ENCODE peak calls at places on chromosomes 1 and 21, in six cellular contexts. D is body of pancreas, X is endothelial cell of umbilical vein, E is Peyer's patch, M is A549, G is breast epithelium. V is an unnamed sample.

GRCh38 chr1:225917536-225917935 is 6.5 kb downstream of the PYCR2 start:
- DNase-seq in D (no peak), X (no peak), E (no peak), M (no peak), G (no peak), V (no peak)

GRCh38 chr1:95049935-95050334 is 22.8 kb downstream of the ALG14 start:
- DNase-seq in D (no peak), X (no peak), E (no peak), M (no peak), G (no peak), V (no peak)

GRCh38 chr1:241736387-241736786 is 84.3 kb downstream of the WDR64 start:
- DNase-seq in D (no peak), X (no peak), E (no peak), M (no peak), G (no peak), V (no peak)

GRCh38 chr1:116433283-116434257 is 60.5 kb downstream of the ATP1A1 start:
- DNase-seq in D (peak), X (no peak), E (peak), M (no peak), G (peak), V (no peak)

GRCh38 chr21:37532868-37533780 is 166.6 kb downstream of the DYRK1A start:
- DNase-seq in D (peak), X (no peak), E (no peak), M (peak), G (no peak), V (no peak)

GRCh38 chr1:171613282-171613681 is 8.8 kb upstream of the MYOCOS start:
- DNase-seq in D (no peak), X (no peak), E (no peak), M (no peak), G (no peak), V (no peak)

GRCh38 chr1:198726455-198726854 is 87.6 kb downstream of the PTPRC start:
- DNase-seq in D (no peak), X (peak), E (no peak), M (no peak), G (no peak), V (no peak)

GRCh38 chr1:41789616-41790330 is 128.9 kb downstream of the HIVEP3 start:
- DNase-seq in D (no peak), X (no peak), E (no peak), M (no peak), G (no peak), V (no peak)

GRCh38 chr1:15574741-15575140 is 10.1 kb downstream of the AGMAT start:
- DNase-seq in D (no peak), X (no peak), E (no peak), M (no peak), G (no peak), V (no peak)

GRCh38 chr1:8374812-8375211 is 56.9 kb downstream of the SLC45A1 start:
- DNase-seq in D (peak), X (peak), E (no peak), M (peak), G (no peak), V (no peak)

GRCh38 chr1:158203693-158204457 is 23.2 kb downstream of the CD1D start:
- DNase-seq in D (no peak), X (peak), E (no peak), M (peak), G (no peak), V (no peak)

GRCh38 chr1:85494074-85494956 is 29.4 kb upstream of the DDAH1 start:
- DNase-seq in D (no peak), X (no peak), E (no peak), M (no peak), G (no peak), V (no peak)

GRCh38 chr1:214165850-214166374 is 115.0 kb upstream of the SMYD2 start:
- DNase-seq in D (no peak), X (no peak), E (no peak), M (no peak), G (no peak), V (no peak)

GRCh38 chr1:56872597-56872996 is 18.0 kb downstream of the C8A start:
- DNase-seq in D (no peak), X (no peak), E (no peak), M (no peak), G (no peak), V (no peak)

GRCh38 chr1:24364605-24364974 is 45.4 kb downstream of the GRHL3 start:
- DNase-seq in D (no peak), X (no peak), E (peak), M (no peak), G (no peak), V (no peak)

GRCh38 chr1:184387871-184388670 is 1.2 kb downstream of the C1orf21 start:
- DNase-seq in D (peak), X (peak), E (peak), M (no peak), G (peak), V (peak)

GRCh38 chr1:230808268-230808872 is 60.0 kb downstream of the C1orf198 start:
- DNase-seq in D (no peak), X (no peak), E (no peak), M (no peak), G (no peak), V (peak)

GRCh38 chr1:220843481-220844011 is 35.7 kb upstream of the HLX start:
- DNase-seq in D (peak), X (peak), E (no peak), M (no peak), G (no peak), V (no peak)

GRCh38 chr1:167821969-167822685 is 91.8 kb downstream of the ADCY10 start:
- DNase-seq in D (no peak), X (no peak), E (no peak), M (no peak), G (no peak), V (no peak)

GRCh38 chr1:117976381-117976780 is 46.8 kb downstream of the WDR3 start:
- DNase-seq in D (no peak), X (no peak), E (no peak), M (no peak), G (no peak), V (no peak)

GRCh38 chr21:20739421-20739820 is 258.8 kb upstream of the NCAM2 start:
- DNase-seq in D (no peak), X (no peak), E (no peak), M (no peak), G (no peak), V (no peak)

GRCh38 chr1:67759692-67760029 is 73.6 kb downstream of the GNG12 start:
- DNase-seq in D (no peak), X (no peak), E (no peak), M (no peak), G (no peak), V (no peak)

GRCh38 chr1:74583365-74583764 is 71.0 kb upstream of the LRRC53 start:
- DNase-seq in D (no peak), X (no peak), E (no peak), M (no peak), G (no peak), V (no peak)

GRCh38 chr1:231856894-231857293 is 230.3 kb downstream of the DISC1 start:
- DNase-seq in D (peak), X (no peak), E (no peak), M (no peak), G (no peak), V (no peak)

GRCh38 chr21:18335651-18336050 is 67.9 kb downstream of the TMPRSS15 start:
- DNase-seq in D (no peak), X (no peak), E (no peak), M (no peak), G (no peak), V (no peak)

GRCh38 chr1:24252185-24252584 is 65.1 kb upstream of the IFNLR1 start:
- DNase-seq in D (no peak), X (no peak), E (no peak), M (no peak), G (no peak), V (peak)

GRCh38 chr1:160670701-160671100 is 23.9 kb upstream of the SLAMF1 start:
- DNase-seq in D (no peak), X (no peak), E (no peak), M (no peak), G (no peak), V (no peak)

GRCh38 chr1:168845083-168845650 is 116.2 kb upstream of the DPT start:
- DNase-seq in D (no peak), X (no peak), E (no peak), M (no peak), G (no peak), V (no peak)

GRCh38 chr21:31235671-31236450 is 108.2 kb downstream of the TIAM1 start:
- DNase-seq in D (no peak), X (no peak), E (no peak), M (no peak), G (no peak), V (no peak)

GRCh38 chr1:202802998-202803932 is 5.0 kb downstream of the KDM5B start:
- DNase-seq in D (no peak), X (peak), E (no peak), M (no peak), G (no peak), V (peak)

GRCh38 chr1:184298321-184299052 is 88.3 kb upstream of the C1orf21 start:
- DNase-seq in D (no peak), X (peak), E (no peak), M (no peak), G (no peak), V (no peak)

GRCh38 chr1:248243204-248243603 is 12.0 kb downstream of the OR2M4 start:
- DNase-seq in D (peak), X (no peak), E (no peak), M (peak), G (no peak), V (no peak)

GRCh38 chr21:34008618-34009017 is 64.8 kb upstream of the MRPS6 start:
- DNase-seq in D (no peak), X (no peak), E (no peak), M (no peak), G (no peak), V (no peak)

GRCh38 chr1:226643167-226643566 is 94.6 kb downstream of the STUM start:
- DNase-seq in D (no peak), X (no peak), E (peak), M (no peak), G (no peak), V (no peak)

DNA sequence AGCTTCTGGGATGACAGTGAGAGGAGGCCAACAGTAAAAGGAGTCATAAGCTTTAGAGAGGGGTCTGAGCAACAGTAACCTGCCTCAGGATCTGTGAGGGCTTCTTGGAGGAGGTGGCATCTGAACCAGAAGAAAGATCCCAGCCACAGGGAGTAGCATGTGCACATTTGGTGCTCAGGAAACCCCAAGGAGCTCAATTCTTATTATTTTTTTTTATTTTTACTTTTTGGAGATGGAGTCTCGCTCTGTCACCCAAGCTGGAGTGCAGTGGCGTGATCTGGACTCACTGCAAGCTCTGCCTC is 4.7 kb downstream of the THEMIS2 start:
- DNase-seq in D (no peak), X (no peak), E (no peak), M (no peak), G (no peak), V (no peak)
- TF ChIP-seq CTCF in D (no peak), X (no peak), E (no peak), M (no peak), G (no peak), V (no peak)

GRCh38 chr1:91900538-91900937 is 14.6 kb upstream of the TGFBR3 start:
- DNase-seq in D (no peak), X (no peak), E (no peak), M (peak), G (no peak), V (no peak)
- TF ChIP-seq POLR2A in D (no peak), X (no peak), E (no peak), M (no peak), G (no peak), V (no peak)

GRCh38 chr1:208043690-208044089 is 132.8 kb upstream of the CD34 start:
- DNase-seq in D (peak), X (no peak), E (no peak), M (no peak), G (peak), V (no peak)
- TF ChIP-seq CTCF in D (no peak), X (no peak), E (no peak), M (no peak), G (peak), V (no peak)

GRCh38 chr21:42263591-42264131 is 44.7 kb downstream of the ABCG1 start:
- DNase-seq in D (peak), X (peak), E (no peak), M (no peak), G (peak), V (peak)
- TF ChIP-seq POLR2A in D (no peak), X (no peak), E (no peak), M (no peak), G (no peak), V (no peak)

GRCh38 chr1:205516362-205516761 is 11.9 kb downstream of the CDK18 start:
- DNase-seq in D (no peak), X (no peak), E (no peak), M (no peak), G (no peak), V (no peak)

GRCh38 chr1:205517288-205517687 is 12.8 kb downstream of the CDK18 start:
- DNase-seq in D (no peak), X (no peak), E (no peak), M (no peak), G (no peak), V (no peak)

GRCh38 chr1:205514211-205515142 is 10.0 kb downstream of the CDK18 start:
- DNase-seq in D (no peak), X (no peak), E (no peak), M (no peak), G (no peak), V (no peak)

GRCh38 chr1:205517763-205518162 is 13.3 kb downstream of the CDK18 start:
- DNase-seq in D (no peak), X (no peak), E (no peak), M (no peak), G (no peak), V (no peak)

GRCh38 chr1:205515781-205516253 is 11.3 kb downstream of the CDK18 start:
- DNase-seq in D (peak), X (no peak), E (no peak), M (no peak), G (no peak), V (no peak)
- TF ChIP-seq CTCF in D (no peak), X (no peak), E (no peak), M (no peak), G (no peak), V (no peak)

DNA sequence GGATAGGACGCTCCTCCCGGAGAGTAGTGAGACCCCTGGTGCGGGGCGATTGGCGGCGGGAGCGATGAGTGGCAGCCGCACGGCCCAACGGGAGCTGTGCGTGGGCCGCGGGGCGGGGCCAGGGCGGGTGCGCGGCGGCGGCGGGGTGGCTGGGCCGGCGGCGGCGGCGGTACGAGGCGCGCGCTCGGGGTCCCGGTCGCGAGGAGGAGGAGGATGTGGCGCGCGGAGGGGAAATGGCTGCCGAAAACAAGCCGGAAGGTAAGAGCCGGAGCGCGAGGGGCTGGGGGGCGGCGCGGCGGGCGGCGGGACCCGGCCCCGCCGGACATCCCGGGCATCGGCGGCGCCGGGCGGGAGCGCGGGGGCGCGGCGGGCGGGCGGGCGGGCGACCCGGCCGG is at the start of gene CAMTA1:
- DNase-seq in D (no peak), X (no peak), E (no peak), M (no peak), G (no peak), V (no peak)
- TF ChIP-seq POLR2A in D (no peak), X (no peak), E (peak), M (peak), G (no peak), V (peak)

V was measured in lower leg skin.